ENCODE peak calls at places on chromosome 12, in seven cellular contexts. T, N, A, Z, U, J and L are unnamed samples.

GRCh38 chr12:29241821-29242591 is 92.9 kb downstream of the FAR2 start:
- DNase-seq in T (peak; percentile 86), N (peak; percentile 23), A (peak; percentile 45), Z (no peak), U (peak; percentile 20), J (no peak), L (peak; percentile 31)

GRCh38 chr12:109264095-109264942 is 44.8 kb downstream of the FOXN4 start:
- DNase-seq in T (peak; percentile 63), N (peak; percentile 66), A (peak; percentile 61), Z (peak; percentile 15), U (peak; percentile 62), J (peak; percentile 20), L (peak; percentile 7)

GRCh38 chr12:38385492-38385864 is 68.9 kb downstream of the ALG10B start:
- DNase-seq in T (no peak), N (no peak), A (no peak), Z (no peak), U (no peak), J (no peak), L (no peak)

GRCh38 chr12:3553221-3553620 is 62.2 kb downstream of the PRMT8 start:
- DNase-seq in T (no peak), N (no peak), A (no peak), Z (no peak), U (no peak), J (no peak), L (no peak)

GRCh38 chr12:65637774-65638173 is 186.5 kb upstream of the HMGA2 start:
- DNase-seq in T (no peak), N (no peak), A (no peak), Z (no peak), U (no peak), J (no peak), L (no peak)

GRCh38 chr12:65882504-65882903 is 58.2 kb downstream of the HMGA2 start:
- DNase-seq in T (no peak), N (no peak), A (no peak), Z (no peak), U (no peak), J (no peak), L (no peak)

GRCh38 chr12:16583991-16584745 is 21.8 kb downstream of the LMO3 start:
- DNase-seq in T (no peak), N (no peak), A (no peak), Z (no peak), U (no peak), J (no peak), L (no peak)

GRCh38 chr12:91772411-91772810 is 373.2 kb downstream of the BTG1 start:
- DNase-seq in T (no peak), N (no peak), A (no peak), Z (no peak), U (no peak), J (no peak), L (no peak)

GRCh38 chr12:105270671-105271255 is 34.8 kb upstream of the APPL2 start:
- DNase-seq in T (no peak), N (no peak), A (no peak), Z (no peak), U (no peak), J (no peak), L (no peak)

GRCh38 chr12:3362751-3363150 is 128.3 kb upstream of the PRMT8 start:
- DNase-seq in T (no peak), N (no peak), A (no peak), Z (no peak), U (no peak), J (no peak), L (no peak)